ENCODE peak calls at places on chromosomes 11 and 22, in ten cellular contexts. H, D, L, X, O, F, Y, N, M and A are unnamed samples.

GRCh38 chr22:49292909-49293308 is 534.8 kb downstream of the BRD1 start:
- DNase-seq in D (no peak), N (no peak), H (no peak), O (no peak), F (no peak), L (no peak), M (no peak), Y (no peak), X (no peak), A (no peak)

GRCh38 chr11:66238786-66239413 is 29.5 kb upstream of the RAB1B start:
- DNase-seq in F (no peak), Y (no peak), L (no peak), O (no peak), N (no peak), X (no peak), H (no peak), D (no peak), M (no peak), A (no peak)

GRCh38 chr11:3109921-3110706 is 52.9 kb upstream of the CARS1 start:
- DNase-seq in M (peak), Y (peak), F (peak), N (peak), O (peak), X (peak), D (peak), H (no peak), L (no peak), A (peak)

GRCh38 chr11:117925198-117925925 is 3.8 kb downstream of the TMPRSS13 start:
- DNase-seq in F (peak), M (no peak), O (no peak), Y (no peak), L (no peak), H (no peak), N (no peak), D (no peak), X (no peak), A (no peak)

GRCh38 chr22:17638182-17638431 is 450 bp upstream of the BCL2L13 start:
- DNase-seq in M (no peak), D (peak), X (no peak), L (no peak), O (no peak), Y (no peak), H (no peak), N (no peak), F (peak), A (no peak)

GRCh38 chr11:76803023-76803422 is 19.9 kb downstream of the TSKU start:
- DNase-seq in F (peak), L (no peak), H (no peak), M (peak), O (no peak), Y (no peak), X (no peak), D (no peak), N (no peak), A (peak)

GRCh38 chr11:118572914-118573550 is 823 bp downstream of the ARCN1 start:
- DNase-seq in N (no peak), O (no peak), M (peak), H (no peak), D (no peak), X (peak), Y (peak), F (no peak), L (no peak), A (peak)

GRCh38 chr11:37313266-37313665 is 715.2 kb upstream of the RAG2 start:
- DNase-seq in N (no peak), M (no peak), F (no peak), D (no peak), Y (no peak), X (no peak), H (no peak), L (no peak), O (no peak), A (no peak)

GRCh38 chr11:61516675-61517516 is 8.3 kb downstream of the LRRC10B start:
- DNase-seq in F (peak), Y (peak), O (no peak), M (peak), D (no peak), L (no peak), H (no peak), N (peak), X (peak), A (peak)

GRCh38 chr22:29813563-29813962 is 24.5 kb downstream of the ASCC2 start:
- DNase-seq in D (no peak), F (no peak), Y (no peak), M (peak), N (no peak), L (no peak), H (no peak), X (no peak), O (no peak), A (no peak)

GRCh38 chr22:39098576-39098975 is 1.5 kb downstream of the APOBEC3H start:
- DNase-seq in X (no peak), O (no peak), H (no peak), L (no peak), M (no peak), Y (peak), N (no peak), D (no peak), F (no peak), A (no peak)

GRCh38 chr11:19711911-19712280 is 741 bp upstream of the NAV2 start:
- DNase-seq in O (peak), F (no peak), Y (peak), H (no peak), L (no peak), N (no peak), D (no peak), X (no peak), M (no peak), A (no peak)

GRCh38 chr22:45187891-45188290 is 24.2 kb downstream of the NUP50 start:
- DNase-seq in D (no peak), N (no peak), X (no peak), H (no peak), O (no peak), M (no peak), Y (no peak), F (no peak), L (no peak), A (no peak)

GRCh38 chr22:43157874-43158546 is 6.7 kb downstream of the TSPO start:
- DNase-seq in N (no peak), D (no peak), H (no peak), Y (no peak), M (no peak), F (no peak), L (no peak), O (no peak), X (no peak), A (no peak)

GRCh38 chr11:96199563-96200025 is 143.4 kb downstream of the MAML2 start:
- DNase-seq in D (no peak), Y (no peak), X (no peak), O (no peak), F (no peak), L (peak), H (peak), M (no peak), N (no peak), A (peak)

GRCh38 chr11:118841469-118842222 is 42.0 kb upstream of the CXCR5 start:
- DNase-seq in F (no peak), O (peak), X (no peak), Y (peak), H (no peak), D (no peak), L (no peak), M (no peak), N (no peak), A (no peak)

GRCh38 chr11:12963789-12964536 is 45.2 kb upstream of the RASSF10 start:
- DNase-seq in L (no peak), O (peak), X (peak), F (no peak), D (peak), H (no peak), Y (peak), N (peak), M (peak), A (peak)

GRCh38 chr11:93743316-93743715 is 1.8 kb downstream of the C11orf54 start:
- DNase-seq in Y (no peak), H (no peak), D (peak), X (no peak), O (peak), N (no peak), F (peak), L (no peak), M (peak), A (no peak)

GRCh38 chr11:46348986-46349401 is 1.7 kb downstream of the DGKZ start:
- DNase-seq in D (no peak), L (no peak), H (no peak), M (no peak), F (peak), O (peak), Y (peak), X (peak), N (no peak), A (no peak)

GRCh38 chr22:50678218-50678650 is 5.6 kb downstream of the SHANK3 start:
- DNase-seq in L (no peak), D (no peak), H (no peak), F (peak), X (no peak), N (peak), O (no peak), Y (no peak), M (no peak), A (no peak)
- H3K4me3 ChIP-seq in L (no peak), D (no peak), H (no peak), F (peak), X (no peak), N (no peak), O (no peak), Y (no peak), M (no peak), A (no peak)

DNA sequence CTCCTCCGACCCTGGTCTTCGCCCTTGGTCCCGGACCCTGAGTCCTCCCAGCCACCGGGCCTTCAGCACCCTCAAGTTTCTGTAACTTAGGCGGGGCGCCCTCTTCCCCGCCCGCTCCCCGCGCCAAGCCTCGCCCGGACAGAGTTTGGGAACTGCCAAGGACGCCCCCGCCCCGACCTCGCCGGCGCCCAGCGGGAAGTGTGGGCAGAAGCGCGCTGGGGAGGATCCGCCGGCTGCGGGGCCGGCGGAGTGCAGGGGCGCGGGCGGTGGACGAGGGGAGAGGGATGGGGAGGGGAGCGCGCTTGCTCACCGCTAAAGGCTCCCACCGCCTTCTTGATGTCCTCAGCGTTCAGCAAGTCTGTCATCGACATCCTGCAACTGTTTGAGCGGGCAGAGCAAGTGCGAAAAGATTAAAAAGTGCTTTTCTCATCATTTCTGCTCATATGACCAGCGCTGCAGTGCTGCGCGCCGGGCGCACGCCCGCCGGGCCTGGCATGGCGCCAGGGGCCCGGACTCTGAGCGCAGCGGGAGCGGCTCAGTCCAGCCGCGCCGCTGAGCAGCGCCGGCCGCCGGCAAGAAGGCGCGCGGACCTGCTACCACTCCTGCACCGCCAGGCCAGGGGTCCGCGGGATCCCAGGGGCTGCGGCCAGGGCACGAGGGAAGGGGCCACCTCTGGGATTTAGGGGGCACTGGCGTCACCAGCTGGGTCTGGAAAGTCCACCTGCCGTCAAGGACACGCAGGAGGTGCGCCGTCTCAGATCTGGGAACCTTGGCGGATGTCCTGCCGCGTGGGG is at the start of gene PVALB:
- DNase-seq in M (no peak), Y (no peak), X (no peak), N (no peak), F (no peak), O (no peak), D (peak), H (no peak), L (no peak), A (peak)
- H3K4me3 ChIP-seq in M (peak), Y (no peak), X (no peak), N (peak), F (peak), O (peak), D (no peak), H (no peak), L (no peak), A (no peak)

DNA sequence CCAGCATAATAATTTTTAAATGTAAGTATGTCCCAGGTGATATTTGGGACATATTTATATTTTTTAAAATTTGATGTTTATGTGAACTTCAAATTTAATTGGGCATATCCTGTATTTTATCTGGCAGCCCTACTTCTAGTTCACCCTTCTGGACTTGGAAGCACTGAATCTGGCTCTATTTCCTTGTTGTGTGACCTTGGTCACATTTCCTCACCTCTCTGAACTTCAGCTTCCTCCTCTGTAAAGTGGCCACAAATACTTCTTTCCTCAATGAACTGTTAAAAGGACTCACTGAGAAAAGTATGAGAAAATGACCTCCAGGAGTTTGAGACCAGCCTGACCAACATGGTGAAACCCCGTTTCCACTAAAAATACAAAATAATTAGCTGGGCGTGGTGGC is 8.1 kb upstream of the RNF185 start:
- DNase-seq in Y (no peak), M (no peak), D (no peak), L (no peak), X (no peak), F (no peak), N (no peak), O (no peak), H (no peak), A (no peak)
- H3K4me3 ChIP-seq in Y (no peak), M (no peak), D (no peak), L (no peak), X (no peak), F (no peak), N (no peak), O (no peak), H (no peak), A (no peak)

GRCh38 chr22:36237462-36238347 is 1.6 kb downstream of the APOL2 start:
- DNase-seq in F (no peak), Y (peak), D (no peak), M (no peak), X (no peak), O (peak), L (no peak), H (no peak), N (no peak), A (peak)

GRCh38 chr22:36238348-36239149 is 778 bp downstream of the APOL2 start:
- DNase-seq in X (no peak), N (no peak), Y (no peak), F (peak), H (no peak), D (no peak), M (no peak), L (no peak), O (peak), A (peak)

GRCh38 chr22:36235585-36235984 is 3.7 kb downstream of the APOL2 start:
- DNase-seq in M (no peak), L (no peak), F (no peak), O (no peak), N (no peak), D (no peak), X (no peak), Y (no peak), H (no peak), A (no peak)

GRCh38 chr22:36234919-36235318 is 4.4 kb downstream of the APOL2 start:
- DNase-seq in F (no peak), D (no peak), O (no peak), X (no peak), H (no peak), Y (no peak), L (no peak), N (no peak), M (no peak), A (no peak)

DNA sequence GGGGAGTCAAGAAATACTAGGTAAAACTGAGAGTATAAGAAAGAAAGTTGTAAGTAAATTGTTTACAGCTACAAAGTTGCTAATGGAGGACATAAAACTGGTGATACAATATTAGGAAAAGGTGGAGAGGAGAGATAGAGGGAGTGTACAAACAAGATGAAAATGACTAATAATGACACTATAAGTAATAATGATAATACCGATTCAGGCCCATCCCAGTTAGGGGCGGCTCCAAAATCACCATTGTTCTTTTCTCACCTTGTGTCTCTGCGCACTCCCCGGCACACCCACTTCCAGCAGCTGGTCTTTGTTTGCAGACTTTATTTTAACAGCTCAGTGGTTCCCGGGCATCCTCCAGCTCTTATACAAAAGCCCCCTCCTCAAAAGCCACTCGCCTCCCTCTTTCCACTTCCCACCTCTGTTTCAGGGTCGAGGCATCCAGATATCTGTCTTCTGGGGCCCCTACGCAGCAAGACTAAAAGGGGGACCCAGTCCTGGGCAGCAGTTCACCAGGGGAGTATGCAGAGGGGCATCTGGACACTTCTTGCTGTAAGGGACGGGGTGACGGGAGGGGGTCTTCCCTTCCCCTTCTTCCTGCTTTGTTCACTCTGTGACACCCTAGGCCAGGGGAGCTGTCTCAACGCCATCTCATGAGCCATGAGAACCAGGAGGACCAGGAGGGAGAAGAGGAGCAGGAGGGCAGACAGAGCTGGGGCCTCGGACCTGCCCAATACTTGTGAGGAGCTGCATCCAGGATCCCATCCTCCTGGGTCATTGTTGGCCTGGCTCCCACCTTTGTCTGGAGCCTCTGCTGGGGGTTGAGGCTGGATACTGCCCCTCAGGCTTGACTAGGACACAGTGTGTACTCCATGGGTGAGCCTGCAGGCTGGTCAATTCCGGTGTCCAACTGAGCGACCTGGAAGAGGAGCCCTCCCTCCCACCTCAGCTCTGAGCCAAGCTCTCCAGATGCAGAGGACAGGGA is 2.7 kb downstream of the APOL2 start:
- DNase-seq in N (no peak), X (no peak), Y (no peak), M (no peak), L (no peak), D (no peak), H (no peak), F (no peak), O (no peak), A (no peak)
- H3K4me3 ChIP-seq in N (peak), X (no peak), Y (no peak), M (no peak), L (peak), D (no peak), H (no peak), F (peak), O (peak), A (peak)

DNA sequence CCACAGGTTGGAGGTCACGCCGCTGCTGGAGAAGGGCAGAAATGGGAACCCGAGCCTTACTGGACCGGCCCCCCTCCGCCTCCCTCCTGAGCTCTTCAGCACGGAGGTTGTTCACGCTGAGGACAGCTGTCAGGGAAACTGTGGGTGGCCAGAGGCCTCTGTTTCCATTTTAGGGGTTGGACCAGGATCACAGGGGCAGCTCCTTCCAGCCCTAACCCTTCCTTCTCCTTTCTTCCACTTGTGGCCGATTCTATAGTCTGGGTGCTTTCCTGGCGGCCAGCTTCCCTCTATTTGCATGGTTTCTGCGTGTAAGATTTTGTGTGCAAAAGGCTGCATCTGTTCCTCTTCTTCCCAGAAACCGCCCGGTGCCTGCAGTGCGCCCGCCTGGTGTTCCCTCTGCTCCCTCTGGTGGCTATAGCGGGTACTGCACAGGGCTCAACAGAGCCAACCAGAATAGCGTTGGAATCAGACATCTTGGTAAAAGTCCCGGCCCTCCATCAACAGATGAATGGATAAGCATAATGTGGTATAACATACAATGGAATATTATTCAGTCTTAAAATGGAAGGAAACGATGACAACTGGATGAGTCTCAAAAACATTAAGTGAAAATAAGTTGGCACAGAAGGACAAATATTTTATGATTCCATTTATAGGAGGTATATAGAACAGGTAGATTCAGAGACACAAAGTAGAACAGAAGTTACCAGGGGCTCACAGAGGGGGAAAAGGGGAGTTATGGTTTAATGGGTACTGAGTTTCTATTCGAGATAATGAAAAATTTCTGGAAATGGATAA is 8.4 kb upstream of the SLC22A8 start:
- DNase-seq in D (peak), X (peak), M (peak), H (no peak), Y (peak), L (peak), O (peak), F (peak), N (peak), A (peak)
- H3K4me3 ChIP-seq in D (no peak), X (no peak), M (no peak), H (no peak), Y (no peak), L (no peak), O (no peak), F (no peak), N (no peak), A (no peak)

GRCh38 chr22:37198290-37199102 is 10.4 kb upstream of the C1QTNF6 start:
- DNase-seq in D (peak), Y (peak), M (peak), O (peak), X (peak), H (no peak), F (peak), N (peak), L (no peak), A (peak)
- H3K4me3 ChIP-seq in D (peak), Y (peak), M (peak), O (peak), X (peak), H (peak), F (peak), N (peak), L (peak), A (peak)

GRCh38 chr22:19756288-19757128 is 4.1 kb upstream of the TBX1 start:
- DNase-seq in X (peak), Y (peak), O (peak), H (no peak), N (peak), M (peak), D (peak), L (no peak), F (peak), A (no peak)
- H3K4me3 ChIP-seq in X (peak), Y (no peak), O (peak), H (no peak), N (peak), M (peak), D (no peak), L (no peak), F (peak), A (no peak)

GRCh38 chr11:34251640-34251980 is 106.2 kb downstream of the ABTB2 start:
- DNase-seq in N (no peak), M (no peak), Y (no peak), F (no peak), X (no peak), O (no peak), L (no peak), D (no peak), H (no peak), A (peak)
- H3K4me3 ChIP-seq in N (no peak), M (no peak), Y (no peak), F (peak), X (no peak), O (peak), L (peak), D (no peak), H (peak), A (peak)

GRCh38 chr11:11910541-11910940 is 68.8 kb downstream of the USP47 start:
- DNase-seq in X (no peak), F (no peak), N (no peak), D (no peak), L (no peak), M (no peak), H (no peak), O (no peak), Y (no peak), A (no peak)
- H3K4me3 ChIP-seq in X (no peak), F (no peak), N (no peak), D (no peak), L (no peak), M (no peak), H (no peak), O (no peak), Y (no peak), A (no peak)